ENCODE peak calls at places on chromosome 19, in seven cellular contexts. H is heart left ventricle; Q is effector memory CD8-positive, alpha-beta T cell; S is upper lobe of right lung; B is activated T-cell treated with anti-CD3 and anti-CD28 coated beads, Interleukin-2, amount 50 U/mL, for 72 hours; R is right cardiac atrium; N is left cardiac atrium. E is an unnamed sample.

GRCh38 chr19:16141043-16141442 is 2.4 kb upstream of the HSH2D start:
- ATAC-seq in B (no peak), R (no peak), N (no peak), Q (peak), S (peak), H (no peak), E (no peak)

GRCh38 chr19:6047741-6048231 is 62.5 kb downstream of the RFX2 start:
- ATAC-seq in N (peak), S (peak), R (peak), B (no peak), Q (no peak), H (peak), E (peak)

GRCh38 chr19:49779731-49780578 is 13.2 kb downstream of the AP2A1 start:
- ATAC-seq in Q (no peak), N (no peak), B (no peak), S (peak), R (no peak), H (peak), E (no peak)

GRCh38 chr19:8515317-8515716 is 1.4 kb upstream of the ZNF414 start:
- ATAC-seq in B (peak), R (no peak), Q (peak), N (no peak), H (no peak), S (peak), E (no peak)

GRCh38 chr19:10552596-10553053 is 8.9 kb downstream of the ATG4D start:
- ATAC-seq in R (peak), S (peak), N (no peak), Q (no peak), H (peak), B (no peak), E (no peak)

GRCh38 chr19:41804327-41804726 is 7.9 kb downstream of the CEACAM3 start:
- ATAC-seq in Q (no peak), H (peak), N (no peak), R (no peak), S (no peak), B (no peak), E (no peak)

GRCh38 chr19:39515551-39516191 is 732 bp downstream of the SELENOV start:
- ATAC-seq in H (no peak), Q (peak), N (peak), S (peak), B (no peak), R (no peak), E (peak)

GRCh38 chr19:49453757-49454248 is 778 bp downstream of the ALDH16A1 start:
- ATAC-seq in Q (no peak), S (no peak), N (no peak), B (no peak), H (no peak), R (no peak), E (no peak)

GRCh38 chr19:55189424-55189823 is 9.3 kb upstream of the SYT5 start:
- ATAC-seq in B (no peak), N (peak), H (peak), S (peak), R (peak), Q (no peak), E (peak)

GRCh38 chr19:55447421-55448174 is 4.5 kb upstream of the SHISA7 start:
- ATAC-seq in B (peak), Q (no peak), R (peak), H (peak), S (no peak), N (peak), E (no peak)

GRCh38 chr19:30570194-30570593 is 198.0 kb downstream of the ZNF536 start:
- ATAC-seq in H (no peak), N (no peak), S (no peak), B (no peak), Q (no peak), R (no peak), E (no peak)

GRCh38 chr19:17394891-17395415 is 957 bp upstream of the CCDC194 start:
- ATAC-seq in N (peak), B (no peak), R (peak), S (peak), Q (no peak), H (peak), E (no peak)

GRCh38 chr19:11451942-11452813 is 16.7 kb downstream of the PRKCSH start:
- ATAC-seq in B (no peak), N (no peak), H (no peak), R (no peak), S (no peak), Q (no peak), E (no peak)

GRCh38 chr19:44904426-44904994 is 1.1 kb upstream of the APOE start:
- ATAC-seq in H (no peak), S (no peak), R (no peak), N (no peak), B (no peak), Q (no peak), E (no peak)

GRCh38 chr19:5839312-5840017 is at the start of gene FUT6:
- ATAC-seq in N (no peak), R (no peak), S (peak), B (no peak), H (no peak), Q (no peak), E (no peak)

GRCh38 chr19:15400521-15401396 is 18.0 kb downstream of the AKAP8L start:
- ATAC-seq in R (no peak), S (no peak), H (no peak), Q (no peak), B (no peak), N (no peak), E (no peak)

GRCh38 chr19:21698215-21698614 is 69.2 kb downstream of the ZNF100 start:
- ATAC-seq in Q (peak), B (no peak), R (peak), S (peak), N (peak), H (no peak), E (no peak)

GRCh38 chr19:5826531-5827341 is 12.8 kb downstream of the FUT6 start:
- ATAC-seq in H (peak), N (peak), B (no peak), Q (no peak), R (no peak), S (peak), E (no peak)

GRCh38 chr19:16355293-16356043 is 30.8 kb downstream of the KLF2 start:
- ATAC-seq in H (peak), B (no peak), S (peak), N (peak), R (peak), Q (peak), E (peak)

GRCh38 chr19:48696353-48697010 is 711 bp downstream of the FUT2 start:
- ATAC-seq in Q (peak), N (peak), R (peak), B (no peak), H (peak), S (peak), E (no peak)

GRCh38 chr19:50906217-50906616 is 5.0 kb downstream of the KLK4 start:
- ATAC-seq in H (no peak), B (no peak), S (peak), R (no peak), N (no peak), Q (no peak), E (no peak)

GRCh38 chr19:5104871-5105351 is 136.0 kb downstream of the KDM4B start:
- ATAC-seq in R (no peak), Q (no peak), H (peak), B (no peak), S (no peak), N (no peak), E (no peak)

GRCh38 chr19:40750035-40750284 is 317 bp downstream of the ACTMAP start:
- ATAC-seq in Q (no peak), N (no peak), R (no peak), H (no peak), B (no peak), S (no peak), E (no peak)

GRCh38 chr19:5520501-5520900 is 47.3 kb downstream of the TINCR start:
- ATAC-seq in Q (no peak), S (no peak), B (no peak), N (no peak), R (no peak), H (no peak), E (no peak)

GRCh38 chr19:1855828-1856255 is 7.5 kb downstream of the KLF16 start:
- ATAC-seq in S (no peak), B (peak), Q (peak), R (no peak), N (no peak), H (peak), E (no peak)

GRCh38 chr19:5080030-5080644 is 111.2 kb downstream of the KDM4B start:
- ATAC-seq in B (no peak), S (no peak), H (no peak), Q (no peak), N (no peak), R (no peak), E (no peak)

GRCh38 chr19:17123041-17123440 is 47.5 kb downstream of the MYO9B start:
- ATAC-seq in B (no peak), S (no peak), R (no peak), Q (no peak), H (no peak), N (no peak), E (no peak)

GRCh38 chr19:45601524-45602522 is at the start of gene GPR4:
- ATAC-seq in Q (peak), S (peak), N (peak), B (peak), H (peak), R (peak), E (peak)

GRCh38 chr19:42149447-42150202 is 17.4 kb upstream of the POU2F2 start:
- ATAC-seq in N (no peak), Q (no peak), S (no peak), R (no peak), H (no peak), B (no peak), E (no peak)

GRCh38 chr19:3699741-3700241 is 477 bp downstream of the PIP5K1C start:
- ATAC-seq in S (no peak), H (no peak), N (no peak), R (peak), B (peak), Q (peak), E (peak)

GRCh38 chr19:18284710-18285430 is 3.4 kb upstream of the JUND start:
- ATAC-seq in S (no peak), H (no peak), Q (no peak), R (no peak), N (no peak), B (peak), E (no peak)

GRCh38 chr19:11247391-11247790 is 8.0 kb downstream of the ANGPTL8 start:
- ATAC-seq in Q (no peak), S (peak), B (no peak), H (peak), N (peak), R (peak), E (peak)

GRCh38 chr19:51325161-51325979 is 13.9 kb downstream of the IGLON5 start:
- ATAC-seq in R (no peak), B (peak), H (no peak), Q (peak), N (no peak), S (no peak), E (no peak)

E was measured in gastroesophageal sphincter.